ENCODE peak calls at places on chromosomes 7 and 10, in four cellular contexts. One of them, this sample, is unnamed.

GRCh38 chr7:27933691-27934565 is 194.0 kb downstream of the TAX1BP1 start:
- DNase-seq in CD4-positive, CD25-positive, alpha-beta regulatory T cell: peak
- DNase-seq in CD8-positive, alpha-beta memory T cell: no peak
- DNase-seq in DND-41: no peak
- DNase-seq in this sample: peak

GRCh38 chr10:78165617-78166016 is 132.0 kb downstream of the RPS24 start:
- DNase-seq in CD4-positive, CD25-positive, alpha-beta regulatory T cell: no peak
- DNase-seq in CD8-positive, alpha-beta memory T cell: no peak
- DNase-seq in DND-41: no peak
- DNase-seq in this sample: no peak

GRCh38 chr7:91379246-91379645 is 115.0 kb downstream of the FZD1 start:
- DNase-seq in CD4-positive, CD25-positive, alpha-beta regulatory T cell: no peak
- DNase-seq in CD8-positive, alpha-beta memory T cell: no peak
- DNase-seq in DND-41: no peak
- DNase-seq in this sample: no peak

GRCh38 chr7:13077466-13077865 is 390.0 kb downstream of the ARL4A start:
- DNase-seq in CD4-positive, CD25-positive, alpha-beta regulatory T cell: no peak
- DNase-seq in CD8-positive, alpha-beta memory T cell: no peak
- DNase-seq in DND-41: no peak
- DNase-seq in this sample: no peak

GRCh38 chr7:31061185-31061584 is 9.1 kb downstream of the ADCYAP1R1 start:
- DNase-seq in CD4-positive, CD25-positive, alpha-beta regulatory T cell: no peak
- DNase-seq in CD8-positive, alpha-beta memory T cell: no peak
- DNase-seq in DND-41: no peak
- DNase-seq in this sample: peak

GRCh38 chr7:36109013-36109627 is 43.9 kb upstream of the EEPD1 start:
- DNase-seq in CD4-positive, CD25-positive, alpha-beta regulatory T cell: no peak
- DNase-seq in CD8-positive, alpha-beta memory T cell: no peak
- DNase-seq in DND-41: no peak
- DNase-seq in this sample: no peak

GRCh38 chr10:109126541-109126940 is 796.8 kb downstream of the XPNPEP1 start:
- DNase-seq in CD4-positive, CD25-positive, alpha-beta regulatory T cell: no peak
- DNase-seq in CD8-positive, alpha-beta memory T cell: no peak
- DNase-seq in DND-41: no peak
- DNase-seq in this sample: no peak

GRCh38 chr7:29754874-29755490 is 51.3 kb upstream of the WIPF3 start:
- DNase-seq in CD4-positive, CD25-positive, alpha-beta regulatory T cell: no peak
- DNase-seq in CD8-positive, alpha-beta memory T cell: no peak
- DNase-seq in DND-41: no peak
- DNase-seq in this sample: no peak

GRCh38 chr7:25619963-25620799 is 391.9 kb upstream of the NPVF start:
- DNase-seq in CD4-positive, CD25-positive, alpha-beta regulatory T cell: peak
- DNase-seq in CD8-positive, alpha-beta memory T cell: no peak
- DNase-seq in DND-41: peak
- DNase-seq in this sample: peak

GRCh38 chr7:107993879-107994278 is 9.1 kb downstream of the LAMB1 start:
- DNase-seq in CD4-positive, CD25-positive, alpha-beta regulatory T cell: no peak
- DNase-seq in CD8-positive, alpha-beta memory T cell: no peak
- DNase-seq in DND-41: no peak
- DNase-seq in this sample: no peak

GRCh38 chr7:69953319-69954067 is 355.2 kb downstream of the AUTS2 start:
- DNase-seq in CD4-positive, CD25-positive, alpha-beta regulatory T cell: no peak
- DNase-seq in CD8-positive, alpha-beta memory T cell: no peak
- DNase-seq in DND-41: peak
- DNase-seq in this sample: peak

GRCh38 chr7:140044251-140044650 is 18.5 kb downstream of the PARP12 start:
- DNase-seq in CD4-positive, CD25-positive, alpha-beta regulatory T cell: no peak
- DNase-seq in CD8-positive, alpha-beta memory T cell: no peak
- DNase-seq in DND-41: no peak
- DNase-seq in this sample: no peak

GRCh38 chr7:24549961-24550360 is 23.3 kb upstream of the PALS2 start:
- DNase-seq in CD4-positive, CD25-positive, alpha-beta regulatory T cell: no peak
- DNase-seq in CD8-positive, alpha-beta memory T cell: no peak
- DNase-seq in DND-41: no peak
- DNase-seq in this sample: no peak

GRCh38 chr10:76583711-76584161 is 1053.9 kb downstream of the KCNMA1 start:
- DNase-seq in CD4-positive, CD25-positive, alpha-beta regulatory T cell: no peak
- DNase-seq in CD8-positive, alpha-beta memory T cell: no peak
- DNase-seq in DND-41: no peak
- DNase-seq in this sample: no peak

GRCh38 chr7:146296028-146296427 is 179.4 kb downstream of the CNTNAP2 start:
- DNase-seq in CD4-positive, CD25-positive, alpha-beta regulatory T cell: no peak
- DNase-seq in CD8-positive, alpha-beta memory T cell: no peak
- DNase-seq in DND-41: no peak
- DNase-seq in this sample: no peak

GRCh38 chr10:89428873-89429272 is 14.5 kb downstream of the IFIT5 start:
- DNase-seq in CD4-positive, CD25-positive, alpha-beta regulatory T cell: no peak
- DNase-seq in CD8-positive, alpha-beta memory T cell: no peak
- DNase-seq in DND-41: no peak
- DNase-seq in this sample: no peak

GRCh38 chr10:63713191-63714144 is 192.3 kb downstream of the REEP3 start:
- DNase-seq in CD4-positive, CD25-positive, alpha-beta regulatory T cell: no peak
- DNase-seq in CD8-positive, alpha-beta memory T cell: no peak
- DNase-seq in DND-41: no peak
- DNase-seq in this sample: no peak

GRCh38 chr7:12474035-12474434 is 70.4 kb upstream of the VWDE start:
- DNase-seq in CD4-positive, CD25-positive, alpha-beta regulatory T cell: no peak
- DNase-seq in CD8-positive, alpha-beta memory T cell: no peak
- DNase-seq in DND-41: no peak
- DNase-seq in this sample: no peak

GRCh38 chr7:97851725-97852124 is 20.5 kb downstream of the ASNS start:
- DNase-seq in CD4-positive, CD25-positive, alpha-beta regulatory T cell: no peak
- DNase-seq in CD8-positive, alpha-beta memory T cell: no peak
- DNase-seq in DND-41: no peak
- DNase-seq in this sample: no peak

GRCh38 chr7:112252691-112253090 is 46.2 kb downstream of the ZNF277 start:
- DNase-seq in CD4-positive, CD25-positive, alpha-beta regulatory T cell: no peak
- DNase-seq in CD8-positive, alpha-beta memory T cell: no peak
- DNase-seq in DND-41: no peak
- DNase-seq in this sample: no peak

GRCh38 chr7:138044897-138045296 is 31.4 kb upstream of the AKR1D1 start:
- DNase-seq in CD4-positive, CD25-positive, alpha-beta regulatory T cell: no peak
- DNase-seq in CD8-positive, alpha-beta memory T cell: no peak
- DNase-seq in DND-41: no peak
- DNase-seq in this sample: no peak

GRCh38 chr7:49624611-49625010 is 148.8 kb upstream of the VWC2 start:
- DNase-seq in CD4-positive, CD25-positive, alpha-beta regulatory T cell: no peak
- DNase-seq in CD8-positive, alpha-beta memory T cell: no peak
- DNase-seq in DND-41: no peak
- DNase-seq in this sample: no peak

GRCh38 chr7:23383225-23383624 is 84.1 kb downstream of the MALSU1 start:
- DNase-seq in CD4-positive, CD25-positive, alpha-beta regulatory T cell: no peak
- DNase-seq in CD8-positive, alpha-beta memory T cell: no peak
- DNase-seq in DND-41: no peak
- DNase-seq in this sample: no peak

GRCh38 chr7:55439627-55440026 is 74.5 kb downstream of the LANCL2 start:
- DNase-seq in CD4-positive, CD25-positive, alpha-beta regulatory T cell: peak
- DNase-seq in CD8-positive, alpha-beta memory T cell: no peak
- DNase-seq in DND-41: peak
- DNase-seq in this sample: no peak

GRCh38 chr7:4261038-4261960 is 420.8 kb upstream of the FOXK1 start:
- DNase-seq in CD4-positive, CD25-positive, alpha-beta regulatory T cell: no peak
- DNase-seq in CD8-positive, alpha-beta memory T cell: no peak
- DNase-seq in DND-41: no peak
- DNase-seq in this sample: no peak

GRCh38 chr10:60203993-60204618 is 185.6 kb downstream of the ANK3 start:
- DNase-seq in CD4-positive, CD25-positive, alpha-beta regulatory T cell: no peak
- DNase-seq in CD8-positive, alpha-beta memory T cell: no peak
- DNase-seq in DND-41: no peak
- DNase-seq in this sample: peak

GRCh38 chr10:5574642-5575131 is 49.9 kb downstream of the CALML3 start:
- DNase-seq in CD4-positive, CD25-positive, alpha-beta regulatory T cell: no peak
- DNase-seq in CD8-positive, alpha-beta memory T cell: no peak
- DNase-seq in DND-41: no peak
- DNase-seq in this sample: no peak

DNA sequence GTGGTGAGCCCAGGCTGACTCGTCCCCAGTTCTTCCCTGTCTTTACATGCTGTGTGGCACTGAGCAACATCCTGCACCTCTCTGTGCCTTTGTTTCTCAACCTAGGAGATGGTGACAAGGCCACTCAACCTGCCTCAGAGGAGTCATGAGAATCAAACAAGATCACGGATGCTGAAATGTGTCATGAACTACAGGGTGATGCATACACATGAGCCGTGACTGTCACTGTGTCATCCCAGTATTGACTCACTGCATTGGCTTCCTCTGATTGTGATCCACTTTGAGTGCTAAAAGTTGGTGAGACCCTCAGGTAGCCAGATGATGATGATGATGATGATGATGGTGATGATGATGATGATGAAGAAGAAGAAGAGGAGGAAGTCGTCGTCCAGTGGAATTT is 11.5 kb downstream of the C10orf71 start:
- DNase-seq in CD4-positive, CD25-positive, alpha-beta regulatory T cell: no peak
- DNase-seq in CD8-positive, alpha-beta memory T cell: no peak
- DNase-seq in DND-41: no peak
- DNase-seq in this sample: no peak
- H3K27ac ChIP-seq in CD4-positive, CD25-positive, alpha-beta regulatory T cell: no peak
- H3K27ac ChIP-seq in CD8-positive, alpha-beta memory T cell: peak
- H3K27ac ChIP-seq in DND-41: peak
- H3K27ac ChIP-seq in this sample: no peak

GRCh38 chr10:35394411-35394851 is 58.1 kb downstream of the CCNY start:
- DNase-seq in CD4-positive, CD25-positive, alpha-beta regulatory T cell: no peak
- DNase-seq in CD8-positive, alpha-beta memory T cell: no peak
- DNase-seq in DND-41: no peak
- DNase-seq in this sample: no peak

GRCh38 chr10:35397953-35398352 is 61.6 kb downstream of the CCNY start:
- DNase-seq in CD4-positive, CD25-positive, alpha-beta regulatory T cell: no peak
- DNase-seq in CD8-positive, alpha-beta memory T cell: no peak
- DNase-seq in DND-41: no peak
- DNase-seq in this sample: no peak

GRCh38 chr10:35392482-35393230 is 56.3 kb downstream of the CCNY start:
- DNase-seq in CD4-positive, CD25-positive, alpha-beta regulatory T cell: no peak
- DNase-seq in CD8-positive, alpha-beta memory T cell: no peak
- DNase-seq in DND-41: no peak
- DNase-seq in this sample: no peak

GRCh38 chr10:35396560-35397434 is 60.5 kb downstream of the CCNY start:
- DNase-seq in CD4-positive, CD25-positive, alpha-beta regulatory T cell: no peak
- DNase-seq in CD8-positive, alpha-beta memory T cell: no peak
- DNase-seq in DND-41: no peak
- DNase-seq in this sample: no peak

DNA sequence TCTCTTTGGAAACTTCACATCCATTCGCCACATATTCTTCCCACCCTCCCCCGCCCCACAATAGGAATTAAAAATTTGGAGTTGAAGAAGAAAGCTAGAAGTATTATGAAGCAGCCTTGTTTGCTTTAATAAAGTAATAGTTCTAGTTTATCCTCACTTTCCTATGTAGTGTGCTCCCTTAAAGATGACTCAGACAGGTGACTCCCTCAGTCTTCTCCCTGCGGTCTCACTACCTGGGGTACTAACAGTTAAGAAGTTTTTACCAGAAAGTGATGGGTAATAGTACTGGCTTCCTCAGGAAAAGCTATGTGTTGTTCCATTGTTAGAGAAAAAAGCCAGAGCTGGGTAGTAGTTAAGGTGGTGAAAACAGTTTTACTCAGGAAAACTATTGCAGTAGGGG is 58.6 kb downstream of the CCNY start:
- DNase-seq in CD4-positive, CD25-positive, alpha-beta regulatory T cell: no peak
- DNase-seq in CD8-positive, alpha-beta memory T cell: no peak
- DNase-seq in DND-41: no peak
- DNase-seq in this sample: no peak
- H3K27ac ChIP-seq in CD4-positive, CD25-positive, alpha-beta regulatory T cell: no peak
- H3K27ac ChIP-seq in CD8-positive, alpha-beta memory T cell: no peak
- H3K27ac ChIP-seq in DND-41: no peak
- H3K27ac ChIP-seq in this sample: no peak

DNA sequence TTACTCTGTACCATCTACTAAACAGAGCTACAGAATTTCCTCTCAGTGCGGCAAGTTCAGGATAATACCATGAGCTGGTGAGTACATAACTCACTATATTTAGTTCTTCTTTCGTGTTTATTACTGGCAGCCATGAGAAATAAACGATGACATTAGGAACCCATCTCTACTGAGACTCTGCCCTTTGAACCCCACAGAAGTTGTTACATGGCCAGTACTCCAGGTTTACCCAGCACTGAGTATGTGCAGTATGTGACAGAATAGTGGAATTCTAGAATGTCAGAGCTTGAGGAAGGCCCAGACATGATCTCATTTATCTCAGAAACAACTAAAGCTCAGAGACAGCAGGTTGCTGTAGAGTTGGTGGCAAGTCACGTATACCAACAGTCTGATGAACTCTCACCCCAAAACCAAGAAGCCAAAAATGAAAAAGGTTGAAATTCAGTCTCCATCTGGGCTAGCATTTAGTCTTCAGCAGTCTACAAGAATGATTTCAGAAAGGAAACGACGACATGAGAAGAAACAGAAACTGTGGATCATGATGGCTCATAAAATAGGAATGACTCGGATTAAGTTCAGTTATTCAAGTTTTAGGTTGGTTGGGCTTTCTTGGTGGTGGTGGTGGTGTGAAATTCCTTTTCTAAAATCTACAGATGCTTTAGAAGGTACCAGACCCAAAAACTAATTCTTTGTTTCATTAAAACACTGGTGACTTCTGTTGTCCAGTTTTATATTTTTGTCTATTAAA is 78.5 kb downstream of the SORBS1 start:
- DNase-seq in CD4-positive, CD25-positive, alpha-beta regulatory T cell: no peak
- DNase-seq in CD8-positive, alpha-beta memory T cell: no peak
- DNase-seq in DND-41: no peak
- DNase-seq in this sample: no peak
- H3K27ac ChIP-seq in CD4-positive, CD25-positive, alpha-beta regulatory T cell: no peak
- H3K27ac ChIP-seq in CD8-positive, alpha-beta memory T cell: no peak
- H3K27ac ChIP-seq in DND-41: no peak
- H3K27ac ChIP-seq in this sample: no peak

GRCh38 chr7:105699568-105700236 is 118.4 kb upstream of the EFCAB10 start:
- DNase-seq in CD4-positive, CD25-positive, alpha-beta regulatory T cell: no peak
- DNase-seq in CD8-positive, alpha-beta memory T cell: no peak
- DNase-seq in DND-41: no peak
- DNase-seq in this sample: no peak
- H3K27ac ChIP-seq in CD4-positive, CD25-positive, alpha-beta regulatory T cell: no peak
- H3K27ac ChIP-seq in CD8-positive, alpha-beta memory T cell: no peak
- H3K27ac ChIP-seq in DND-41: no peak
- H3K27ac ChIP-seq in this sample: no peak

DNA sequence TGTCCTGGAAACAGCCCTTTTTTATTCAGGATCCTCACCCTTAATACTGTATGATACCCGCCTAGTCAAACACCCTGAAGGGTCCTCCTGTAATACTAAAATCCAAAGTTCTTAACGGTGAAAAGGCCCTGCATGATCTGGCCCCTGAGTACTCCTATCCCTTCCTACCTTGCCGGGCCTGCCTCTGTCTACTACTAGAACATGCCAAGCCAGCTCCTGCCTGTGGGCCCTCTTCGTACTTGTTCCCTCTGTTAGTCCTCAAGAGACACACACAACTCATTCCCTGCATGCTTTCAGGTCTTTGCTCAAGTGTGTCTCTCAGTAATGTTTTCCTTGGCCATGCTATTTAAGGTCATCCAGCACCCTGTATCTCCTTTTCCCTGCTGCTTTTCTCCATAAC is 5.0 kb upstream of the WAPL start:
- DNase-seq in CD4-positive, CD25-positive, alpha-beta regulatory T cell: no peak
- DNase-seq in CD8-positive, alpha-beta memory T cell: no peak
- DNase-seq in DND-41: no peak
- DNase-seq in this sample: no peak
- H3K27ac ChIP-seq in CD4-positive, CD25-positive, alpha-beta regulatory T cell: no peak
- H3K27ac ChIP-seq in CD8-positive, alpha-beta memory T cell: no peak
- H3K27ac ChIP-seq in DND-41: no peak
- H3K27ac ChIP-seq in this sample: no peak

GRCh38 chr7:334618-335357 is 44.8 kb downstream of the FOXL3 start:
- DNase-seq in CD4-positive, CD25-positive, alpha-beta regulatory T cell: no peak
- DNase-seq in CD8-positive, alpha-beta memory T cell: no peak
- DNase-seq in DND-41: no peak
- DNase-seq in this sample: no peak
- H3K27ac ChIP-seq in CD4-positive, CD25-positive, alpha-beta regulatory T cell: no peak
- H3K27ac ChIP-seq in CD8-positive, alpha-beta memory T cell: no peak
- H3K27ac ChIP-seq in DND-41: no peak
- H3K27ac ChIP-seq in this sample: no peak